ENCODE peak calls at places on chromosomes 6 and 20, in nine cellular contexts. K is activated naive CD4-positive, alpha-beta T cell treated with anti-CD3 and anti-CD28 coated beads for 36 hours; Z is activated naive CD8-positive, alpha-beta T cell treated with anti-CD3 and anti-CD28 coated beads, Interleukin-2, amount 50 U/mL, for 16 hours; Y is Kasumi-1; C is WTC11; G is SIG-M5; H is Right ventricle myocardium inferior; L is stimulated activated naive CD8-positive, alpha-beta T cell treated with anti-CD3 and anti-CD28 coated beads, Interleukin-15, amount 100 ng/mL, for 72 hours; U is left colon. A is an unnamed sample.

GRCh38 chr6:140671926-140672325 is 1297.5 kb upstream of the CITED2 start:
- DNase-seq in K (no peak), Z (no peak), Y (peak), C (no peak), G (no peak), H (no peak), L (no peak), U (no peak), A (no peak)

GRCh38 chr6:1509241-1509640 is 100.5 kb upstream of the FOXC1 start:
- DNase-seq in K (no peak), Z (no peak), Y (no peak), C (no peak), G (no peak), H (no peak), L (no peak), U (no peak), A (no peak)

GRCh38 chr6:165704001-165704748 is 41.1 kb upstream of the PDE10A start:
- DNase-seq in K (no peak), Z (no peak), Y (no peak), C (no peak), G (no peak), H (no peak), L (no peak), U (no peak), A (no peak)

GRCh38 chr6:157517601-157518359 is 136.8 kb downstream of the ZDHHC14 start:
- DNase-seq in K (no peak), Z (no peak), Y (no peak), C (no peak), G (no peak), H (no peak), L (no peak), U (no peak), A (no peak)

GRCh38 chr6:169118346-169118830 is 135.3 kb downstream of the THBS2 start:
- DNase-seq in K (no peak), Z (no peak), Y (no peak), C (no peak), G (no peak), H (no peak), L (no peak), U (no peak), A (no peak)

GRCh38 chr20:24878657-24879056 is 70.4 kb upstream of the CST7 start:
- DNase-seq in K (no peak), Z (no peak), Y (no peak), C (no peak), G (no peak), H (no peak), L (no peak), U (no peak), A (no peak)

GRCh38 chr20:26279224-26279623 is 582.6 kb upstream of the ZNF337 start:
- DNase-seq in K (no peak), Z (no peak), Y (no peak), C (no peak), G (no peak), H (no peak), L (no peak), U (no peak), A (no peak)

GRCh38 chr6:108945686-108946158 is 97.5 kb downstream of the ARMC2 start:
- DNase-seq in K (no peak), Z (no peak), Y (no peak), C (peak), G (no peak), H (peak), L (no peak), U (peak), A (no peak)

GRCh38 chr6:121523628-121524027 is 88.2 kb downstream of the GJA1 start:
- DNase-seq in K (no peak), Z (no peak), Y (no peak), C (no peak), G (no peak), H (no peak), L (no peak), U (no peak), A (no peak)

GRCh38 chr6:3281669-3282460 is 23.1 kb downstream of the PSMG4 start:
- DNase-seq in K (no peak), Z (no peak), Y (no peak), C (peak), G (no peak), H (no peak), L (no peak), U (peak), A (no peak)

A was measured in HTR-8/SVneo.